ENCODE peak calls at places on chromosomes 4 and X, in four cellular contexts. One of them, this sample, is unnamed.

GRCh38 chr4:153634737-153635353 is 49.2 kb upstream of the TLR2 start:
- DNase-seq in stomach: no peak
- DNase-seq in suprapubic skin: no peak
- DNase-seq in cardiac muscle cell: peak
- DNase-seq in this sample: peak

GRCh38 chr4:88720749-88721428 is 23.3 kb upstream of the NAP1L5 start:
- DNase-seq in stomach: no peak
- DNase-seq in suprapubic skin: no peak
- DNase-seq in cardiac muscle cell: no peak
- DNase-seq in this sample: no peak

GRCh38 chr4:8320386-8320750 is 50.8 kb downstream of the HTRA3 start:
- DNase-seq in stomach: peak
- DNase-seq in suprapubic skin: no peak
- DNase-seq in cardiac muscle cell: no peak
- DNase-seq in this sample: no peak

GRCh38 chr4:140237616-140238352 is 83.8 kb upstream of the MAML3 start:
- DNase-seq in stomach: peak
- DNase-seq in suprapubic skin: peak
- DNase-seq in cardiac muscle cell: peak
- DNase-seq in this sample: no peak

GRCh38 chr4:105587851-105588250 is 35.4 kb downstream of the ARHGEF38 start:
- DNase-seq in stomach: no peak
- DNase-seq in suprapubic skin: no peak
- DNase-seq in cardiac muscle cell: no peak
- DNase-seq in this sample: no peak

GRCh38 chrX:101408530-101408836 is 461 bp downstream of the HNRNPH2 start:
- DNase-seq in stomach: no peak
- DNase-seq in suprapubic skin: no peak
- DNase-seq in cardiac muscle cell: no peak
- DNase-seq in this sample: no peak

GRCh38 chr4:109665783-109666455 is 37.3 kb downstream of the CASP6 start:
- DNase-seq in stomach: no peak
- DNase-seq in suprapubic skin: no peak
- DNase-seq in cardiac muscle cell: no peak
- DNase-seq in this sample: no peak

GRCh38 chr4:70703695-70704332 is 15.5 kb downstream of the UTP3 start:
- DNase-seq in stomach: no peak
- DNase-seq in suprapubic skin: no peak
- DNase-seq in cardiac muscle cell: no peak
- DNase-seq in this sample: no peak

GRCh38 chr4:171880136-171880535 is 66.9 kb downstream of the GALNTL6 start:
- DNase-seq in stomach: no peak
- DNase-seq in suprapubic skin: no peak
- DNase-seq in cardiac muscle cell: no peak
- DNase-seq in this sample: no peak

GRCh38 chr4:112704991-112705845 is 68.3 kb downstream of the LARP7 start:
- DNase-seq in stomach: peak
- DNase-seq in suprapubic skin: no peak
- DNase-seq in cardiac muscle cell: peak
- DNase-seq in this sample: no peak

GRCh38 chr4:118018381-118018780 is 15.9 kb upstream of the NDST3 start:
- DNase-seq in stomach: no peak
- DNase-seq in suprapubic skin: no peak
- DNase-seq in cardiac muscle cell: no peak
- DNase-seq in this sample: no peak

GRCh38 chr4:23993373-23993772 is 103.5 kb upstream of the PPARGC1A start:
- DNase-seq in stomach: no peak
- DNase-seq in suprapubic skin: no peak
- DNase-seq in cardiac muscle cell: no peak
- DNase-seq in this sample: no peak

GRCh38 chrX:22652596-22652995 is 347.2 kb upstream of the DDX53 start:
- DNase-seq in stomach: no peak
- DNase-seq in suprapubic skin: no peak
- DNase-seq in cardiac muscle cell: peak
- DNase-seq in this sample: no peak

GRCh38 chr4:14841801-14842748 is 160.2 kb upstream of the CPEB2 start:
- DNase-seq in stomach: peak
- DNase-seq in suprapubic skin: no peak
- DNase-seq in cardiac muscle cell: no peak
- DNase-seq in this sample: no peak

GRCh38 chr4:37542749-37543148 is 143.4 kb downstream of the RELL1 start:
- DNase-seq in stomach: no peak
- DNase-seq in suprapubic skin: no peak
- DNase-seq in cardiac muscle cell: no peak
- DNase-seq in this sample: no peak

GRCh38 chr4:38574559-38575333 is 89.3 kb upstream of the KLF3 start:
- DNase-seq in stomach: no peak
- DNase-seq in suprapubic skin: no peak
- DNase-seq in cardiac muscle cell: no peak
- DNase-seq in this sample: no peak

GRCh38 chr4:184383497-184384055 is 90.8 kb downstream of the IRF2 start:
- DNase-seq in stomach: peak
- DNase-seq in suprapubic skin: no peak
- DNase-seq in cardiac muscle cell: no peak
- DNase-seq in this sample: no peak

GRCh38 chr4:107974523-107974922 is 15.2 kb upstream of the HADH start:
- DNase-seq in stomach: no peak
- DNase-seq in suprapubic skin: no peak
- DNase-seq in cardiac muscle cell: no peak
- DNase-seq in this sample: no peak

GRCh38 chrX:129982300-129983246 is at the start of gene BCORL1:
- DNase-seq in stomach: peak
- DNase-seq in suprapubic skin: peak
- DNase-seq in cardiac muscle cell: peak
- DNase-seq in this sample: peak

GRCh38 chr4:3441501-3442459 is at the start of gene HGFAC:
- DNase-seq in stomach: no peak
- DNase-seq in suprapubic skin: no peak
- DNase-seq in cardiac muscle cell: no peak
- DNase-seq in this sample: no peak

GRCh38 chrX:51336584-51336983 is 4.0 kb downstream of the NUDT10 start:
- DNase-seq in stomach: no peak
- DNase-seq in suprapubic skin: no peak
- DNase-seq in cardiac muscle cell: peak
- DNase-seq in this sample: peak

GRCh38 chrX:134548257-134548732 is 88.3 kb downstream of the HPRT1 start:
- DNase-seq in stomach: no peak
- DNase-seq in suprapubic skin: no peak
- DNase-seq in cardiac muscle cell: peak
- DNase-seq in this sample: peak

GRCh38 chrX:19388064-19388679 is 44.4 kb downstream of the PDHA1 start:
- DNase-seq in stomach: no peak
- DNase-seq in suprapubic skin: no peak
- DNase-seq in cardiac muscle cell: no peak
- DNase-seq in this sample: no peak

GRCh38 chr4:86670739-86671138 is 76.6 kb downstream of the PTPN13 start:
- DNase-seq in stomach: no peak
- DNase-seq in suprapubic skin: no peak
- DNase-seq in cardiac muscle cell: no peak
- DNase-seq in this sample: no peak

GRCh38 chrX:18674417-18674787 is 2.5 kb upstream of the RS1 start:
- DNase-seq in stomach: peak
- DNase-seq in suprapubic skin: no peak
- DNase-seq in cardiac muscle cell: no peak
- DNase-seq in this sample: no peak

GRCh38 chrX:43860646-43861370 is 21.4 kb downstream of the MAOB start:
- DNase-seq in stomach: no peak
- DNase-seq in suprapubic skin: no peak
- DNase-seq in cardiac muscle cell: no peak
- DNase-seq in this sample: no peak

GRCh38 chr4:4521069-4521468 is 20.8 kb downstream of the STX18 start:
- DNase-seq in stomach: no peak
- DNase-seq in suprapubic skin: no peak
- DNase-seq in cardiac muscle cell: no peak
- DNase-seq in this sample: no peak

GRCh38 chr4:102535398-102536082 is 34.4 kb downstream of the NFKB1 start:
- DNase-seq in stomach: no peak
- DNase-seq in suprapubic skin: no peak
- DNase-seq in cardiac muscle cell: no peak
- DNase-seq in this sample: no peak
- H3K27ac ChIP-seq in stomach: no peak
- H3K27ac ChIP-seq in suprapubic skin: no peak
- H3K27ac ChIP-seq in cardiac muscle cell: no peak
- H3K27ac ChIP-seq in this sample: no peak

DNA sequence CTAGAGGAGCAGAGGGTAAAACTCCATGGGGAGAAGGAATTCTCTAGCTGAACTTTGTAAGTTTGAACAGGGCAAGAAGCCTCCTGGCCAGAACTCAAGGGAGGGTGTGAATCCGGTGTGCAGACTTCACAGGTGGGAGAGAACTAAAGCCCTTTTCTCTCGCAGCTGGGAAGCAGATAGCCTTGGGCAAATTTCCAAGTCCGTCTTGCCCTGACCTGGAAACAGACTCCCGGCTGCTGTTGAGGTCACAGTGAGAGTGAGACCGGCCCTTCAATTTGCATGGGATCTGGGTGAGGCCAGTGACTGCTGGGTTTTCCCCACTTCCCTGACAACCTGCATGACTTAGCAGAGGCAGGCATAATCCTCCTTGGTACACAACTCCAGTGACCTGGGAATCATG is 94.5 kb upstream of the ZNF827 start:
- DNase-seq in stomach: peak
- DNase-seq in suprapubic skin: no peak
- DNase-seq in cardiac muscle cell: peak
- DNase-seq in this sample: no peak
- H3K27ac ChIP-seq in stomach: peak
- H3K27ac ChIP-seq in suprapubic skin: no peak
- H3K27ac ChIP-seq in cardiac muscle cell: no peak
- H3K27ac ChIP-seq in this sample: no peak

DNA sequence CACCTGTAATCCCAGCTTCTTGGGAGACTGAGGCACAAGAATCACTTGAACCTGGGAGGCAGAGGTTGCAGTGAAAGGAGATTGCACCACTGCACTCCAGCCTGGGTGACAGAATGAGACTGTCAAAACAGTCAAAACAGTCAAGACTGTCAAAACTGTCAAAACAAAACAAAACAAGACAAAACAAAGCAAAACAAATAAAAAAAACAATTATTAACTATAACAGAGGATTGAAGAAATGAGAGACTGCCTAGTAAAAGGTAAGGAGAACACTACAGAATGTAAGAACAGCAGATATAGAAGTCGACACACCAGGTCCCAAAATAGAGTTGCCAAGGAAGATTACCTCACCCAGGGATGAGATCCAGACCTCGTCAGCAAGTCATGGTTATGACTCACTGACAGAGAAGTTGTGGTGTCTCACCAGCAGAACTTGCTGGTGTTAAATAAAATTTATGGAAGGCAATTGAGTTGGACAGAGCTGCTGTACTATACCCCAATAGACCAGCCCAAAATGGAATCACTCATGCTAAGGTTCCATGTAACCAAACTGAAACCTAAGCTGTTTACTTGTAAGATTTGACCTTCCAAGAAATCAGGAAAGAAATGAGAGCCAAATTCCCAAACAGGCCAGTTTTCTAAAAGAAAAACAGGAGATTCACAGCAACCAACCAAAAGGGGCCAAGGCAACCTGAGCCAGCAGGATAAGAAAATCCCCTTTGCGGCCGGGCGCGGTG is 32.1 kb upstream of the GK start:
- DNase-seq in stomach: no peak
- DNase-seq in suprapubic skin: no peak
- DNase-seq in cardiac muscle cell: no peak
- DNase-seq in this sample: no peak
- H3K27ac ChIP-seq in stomach: no peak
- H3K27ac ChIP-seq in suprapubic skin: no peak
- H3K27ac ChIP-seq in cardiac muscle cell: no peak
- H3K27ac ChIP-seq in this sample: no peak

GRCh38 chrX:55143621-55144020 is 54.8 kb downstream of the PAGE2 start:
- DNase-seq in stomach: no peak
- DNase-seq in suprapubic skin: no peak
- DNase-seq in cardiac muscle cell: no peak
- DNase-seq in this sample: no peak
- H3K27ac ChIP-seq in stomach: no peak
- H3K27ac ChIP-seq in suprapubic skin: no peak
- H3K27ac ChIP-seq in cardiac muscle cell: peak
- H3K27ac ChIP-seq in this sample: no peak

DNA sequence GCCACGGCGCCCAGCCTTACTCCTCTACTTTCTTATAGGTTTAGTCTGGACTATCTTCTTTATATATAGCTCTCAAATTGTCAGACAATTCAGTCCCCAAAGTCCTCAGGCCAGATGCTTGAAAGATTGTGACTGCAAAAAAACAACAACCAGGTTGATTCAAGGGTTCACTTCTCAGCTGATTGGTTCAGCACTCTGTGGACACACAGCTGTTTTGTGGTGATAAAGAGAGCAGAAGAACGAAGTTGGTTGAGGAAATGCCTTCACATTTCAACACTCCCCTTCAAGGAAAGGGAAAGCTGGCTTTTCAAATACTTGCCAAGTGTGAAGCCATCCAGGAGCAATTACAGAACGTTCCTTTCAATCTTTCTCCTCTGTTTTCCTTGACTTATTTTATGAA is 166.8 kb downstream of the SHROOM3 start:
- DNase-seq in stomach: no peak
- DNase-seq in suprapubic skin: no peak
- DNase-seq in cardiac muscle cell: no peak
- DNase-seq in this sample: no peak
- H3K27ac ChIP-seq in stomach: peak
- H3K27ac ChIP-seq in suprapubic skin: no peak
- H3K27ac ChIP-seq in cardiac muscle cell: no peak
- H3K27ac ChIP-seq in this sample: no peak

DNA sequence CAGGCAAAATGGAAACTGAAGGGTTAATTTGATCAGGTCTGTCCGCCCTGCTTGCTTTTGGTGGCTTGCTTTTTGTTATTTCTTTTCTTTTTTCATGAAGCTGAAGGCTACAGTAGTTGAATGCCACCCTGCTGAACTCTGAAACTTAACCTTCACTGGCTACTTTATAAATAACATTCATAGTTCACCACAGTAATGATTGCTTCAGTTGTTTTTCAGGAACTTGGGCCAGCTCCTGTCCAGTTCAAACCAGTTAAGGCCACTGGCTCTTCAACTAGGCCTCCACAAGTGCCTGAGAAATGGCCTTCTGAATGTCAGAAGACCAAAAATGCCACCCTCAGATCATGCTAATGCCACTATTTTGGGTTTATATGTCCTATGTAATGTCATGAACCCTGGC is 7.7 kb upstream of the ASB9 start:
- DNase-seq in stomach: no peak
- DNase-seq in suprapubic skin: no peak
- DNase-seq in cardiac muscle cell: no peak
- DNase-seq in this sample: no peak
- H3K27ac ChIP-seq in stomach: no peak
- H3K27ac ChIP-seq in suprapubic skin: no peak
- H3K27ac ChIP-seq in cardiac muscle cell: no peak
- H3K27ac ChIP-seq in this sample: no peak